ENCODE peak calls at places on chromosome 9, in seven cellular contexts. D is CD8-positive, alpha-beta T cell; I is esophagus squamous epithelium; W is mucosa of descending colon; A is astrocyte of the spinal cord; G is RWPE1; C is ovary. J is an unnamed sample.

GRCh38 chr9:31799953-31800609 is 584.4 kb upstream of the ACO1 start:
- DNase-seq in D (no peak), I (no peak), W (no peak), A (peak; percentile 52), G (peak; percentile 30), C (no peak), J (peak; percentile 76)

GRCh38 chr9:76294301-76294700 is 99.9 kb downstream of the RFK start:
- DNase-seq in D (no peak), I (no peak), W (no peak), A (no peak), G (no peak), C (no peak), J (no peak)

GRCh38 chr9:112366591-112366990 is 13.3 kb upstream of the HSDL2 start:
- DNase-seq in D (no peak), I (no peak), W (no peak), A (no peak), G (no peak), C (no peak), J (no peak)

GRCh38 chr9:129482521-129483466 is 138.1 kb downstream of the C9orf50 start:
- DNase-seq in D (no peak), I (no peak), W (peak; percentile 92), A (peak; percentile 91), G (peak; percentile 93), C (peak; percentile 92), J (peak; percentile 90)

GRCh38 chr9:129576546-129577543 is 44.1 kb downstream of the C9orf50 start:
- DNase-seq in D (no peak), I (no peak), W (no peak), A (peak; percentile 74), G (no peak), C (no peak), J (peak; percentile 56)

GRCh38 chr9:122095010-122095767 is 2.1 kb upstream of the TTLL11 start:
- DNase-seq in D (peak; percentile 22), I (no peak), W (peak; percentile 79), A (peak; percentile 79), G (peak; percentile 42), C (no peak), J (peak; percentile 78)

GRCh38 chr9:112884086-112884485 is 6.6 kb downstream of the SLC46A2 start:
- DNase-seq in D (no peak), I (no peak), W (no peak), A (peak; percentile 36), G (peak; percentile 87), C (no peak), J (no peak)

GRCh38 chr9:120710110-120710981 is 3.9 kb downstream of the MEGF9 start:
- DNase-seq in D (peak; percentile 25), I (no peak), W (peak; percentile 35), A (peak; percentile 59), G (peak; percentile 82), C (no peak), J (peak; percentile 86)

GRCh38 chr9:18268381-18268780 is 205.6 kb upstream of the ADAMTSL1 start:
- DNase-seq in D (no peak), I (no peak), W (no peak), A (peak; percentile 80), G (peak; percentile 24), C (no peak), J (no peak)

GRCh38 chr9:129613520-129614175 is 7.3 kb downstream of the C9orf50 start:
- DNase-seq in D (no peak), I (no peak), W (no peak), A (no peak), G (no peak), C (peak; percentile 21), J (no peak)

GRCh38 chr9:121357011-121357410 is 13.0 kb downstream of the STOM start:
- DNase-seq in D (no peak), I (no peak), W (no peak), A (no peak), G (no peak), C (no peak), J (no peak)

GRCh38 chr9:96232539-96233241 is 69.3 kb downstream of the HSD17B3 start:
- DNase-seq in D (no peak), I (no peak), W (peak; percentile 50), A (peak; percentile 51), G (peak; percentile 82), C (peak; percentile 64), J (peak; percentile 77)

GRCh38 chr9:103821115-103821514 is 273.0 kb upstream of the SMC2 start:
- DNase-seq in D (no peak), I (no peak), W (no peak), A (no peak), G (no peak), C (no peak), J (no peak)

GRCh38 chr9:16343249-16344237 is 526.9 kb downstream of the BNC2 start:
- DNase-seq in D (no peak), I (no peak), W (peak; percentile 8), A (no peak), G (peak; percentile 8), C (peak; percentile 58), J (no peak)

GRCh38 chr9:117415584-117415937 is 704 bp upstream of the ASTN2 start:
- DNase-seq in D (no peak), I (no peak), W (no peak), A (no peak), G (no peak), C (no peak), J (no peak)

GRCh38 chr9:84067851-84068250 is 87.2 kb downstream of the RMI1 start:
- DNase-seq in D (no peak), I (no peak), W (no peak), A (no peak), G (no peak), C (no peak), J (no peak)

GRCh38 chr9:17555362-17556054 is 23.4 kb upstream of the SH3GL2 start:
- DNase-seq in D (no peak), I (no peak), W (no peak), A (no peak), G (no peak), C (no peak), J (no peak)

GRCh38 chr9:98797491-98797890 is 1.1 kb upstream of the ANKS6 start:
- DNase-seq in D (no peak), I (no peak), W (peak; percentile 1), A (no peak), G (no peak), C (no peak), J (no peak)

GRCh38 chr9:100346836-100347235 is 5.9 kb downstream of the TEX10 start:
- DNase-seq in D (no peak), I (no peak), W (no peak), A (no peak), G (no peak), C (no peak), J (no peak)

GRCh38 chr9:69293186-69293585 is 31.8 kb upstream of the ENTREP1 start:
- DNase-seq in D (no peak), I (no peak), W (no peak), A (no peak), G (no peak), C (no peak), J (no peak)

GRCh38 chr9:69292078-69292477 is 32.9 kb upstream of the ENTREP1 start:
- DNase-seq in D (no peak), I (no peak), W (no peak), A (no peak), G (no peak), C (no peak), J (no peak)

GRCh38 chr9:69299316-69299715 is 25.7 kb upstream of the ENTREP1 start:
- DNase-seq in D (no peak), I (no peak), W (no peak), A (no peak), G (no peak), C (no peak), J (no peak)

GRCh38 chr9:69297300-69297980 is 27.6 kb upstream of the ENTREP1 start:
- DNase-seq in D (no peak), I (no peak), W (no peak), A (no peak), G (no peak), C (no peak), J (no peak)

DNA sequence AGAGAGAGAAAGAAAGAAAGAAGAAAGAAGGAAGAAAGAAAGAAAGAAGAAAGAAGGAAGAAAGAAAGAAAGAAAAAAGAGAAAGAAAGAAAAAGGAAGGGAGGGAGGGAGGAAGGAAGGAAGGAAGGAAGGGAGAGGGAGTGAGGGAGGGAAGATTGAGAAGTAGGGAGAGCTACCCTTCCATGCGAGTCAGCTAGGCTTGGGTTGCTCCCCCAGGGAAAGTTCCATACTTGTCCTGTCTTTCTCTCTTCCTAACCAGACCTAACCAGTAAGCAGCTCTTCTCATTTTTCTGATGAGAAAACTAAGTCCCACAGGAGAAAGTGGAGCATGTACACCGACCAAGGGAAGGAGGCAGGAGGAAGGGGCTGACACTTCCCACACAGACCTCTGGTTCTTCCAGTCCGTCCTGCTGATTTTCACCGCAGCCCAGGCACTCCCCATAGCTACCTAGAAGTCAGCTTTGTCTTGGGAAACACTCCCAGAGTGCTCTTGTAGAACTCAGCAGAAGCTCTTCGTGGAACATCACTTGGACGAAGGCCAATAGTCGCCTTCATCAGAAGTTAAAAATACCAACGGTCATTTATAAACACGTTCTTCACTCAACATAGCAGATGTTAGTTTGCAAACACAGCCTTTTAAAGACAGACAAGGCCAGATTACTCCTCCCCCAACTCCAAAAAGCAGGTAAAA is 29.0 kb upstream of the ENTREP1 start:
- DNase-seq in D (no peak), I (no peak), W (peak; percentile 16), A (no peak), G (no peak), C (peak; percentile 39), J (no peak)
- TF ChIP-seq CTCF in D (no peak), I (no peak), W (no peak), A (no peak), G (no peak), C (no peak), J (no peak)

DNA sequence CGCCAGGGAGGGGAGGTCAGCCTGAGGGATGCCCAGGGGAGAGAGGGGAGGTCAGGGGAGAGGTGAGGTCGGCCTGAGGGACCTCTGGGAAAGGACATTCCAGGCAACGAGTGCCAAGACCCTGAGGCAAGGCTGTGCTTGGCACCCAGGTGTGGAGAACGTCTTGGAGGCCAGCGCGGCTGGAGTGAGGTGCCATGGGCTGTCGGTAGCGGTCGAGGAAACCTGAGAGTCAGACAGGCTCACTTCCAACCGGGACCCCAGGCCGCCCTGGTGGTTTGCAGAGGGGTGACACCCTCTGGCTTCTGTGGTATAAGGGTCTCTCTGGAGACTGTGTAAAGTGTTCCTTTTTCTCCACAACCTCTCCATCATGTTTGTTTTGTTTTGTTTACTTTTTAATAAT is 82.9 kb downstream of the CACNA1B start:
- DNase-seq in D (no peak), I (no peak), W (no peak), A (no peak), G (no peak), C (no peak), J (no peak)
- TF ChIP-seq CTCF in D (peak; percentile 3), I (no peak), W (no peak), A (no peak), G (no peak), C (no peak), J (peak; percentile 30)

GRCh38 chr9:24614070-24614469 is 68.4 kb upstream of the IZUMO3 start:
- DNase-seq in D (no peak), I (no peak), W (no peak), A (peak; percentile 4), G (peak; percentile 5), C (no peak), J (no peak)
- TF ChIP-seq CTCF in D (no peak), I (no peak), W (no peak), A (peak; percentile 36), G (no peak), C (no peak), J (no peak)

DNA sequence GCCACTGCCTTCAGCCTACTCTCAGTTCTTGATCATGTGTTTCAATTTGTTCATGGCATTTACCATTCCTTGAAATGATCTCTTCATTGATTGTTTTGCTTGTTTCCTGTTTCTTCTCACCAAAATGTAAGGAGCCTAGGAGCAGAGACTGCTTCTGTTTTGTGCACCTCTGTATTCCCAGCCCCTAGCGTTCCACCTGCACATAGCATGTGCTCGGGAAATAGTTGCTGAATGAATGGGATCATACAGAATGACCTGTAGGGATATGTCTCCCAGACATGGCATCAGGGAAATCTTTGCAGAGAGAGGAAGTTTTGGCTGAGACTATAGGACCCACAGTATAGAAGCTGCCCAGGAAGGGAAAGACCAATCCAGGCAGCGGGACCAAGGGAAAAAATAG is 6.2 kb upstream of the CERCAM start:
- DNase-seq in D (no peak), I (no peak), W (no peak), A (no peak), G (no peak), C (no peak), J (no peak)
- TF ChIP-seq CTCF in D (no peak), I (peak; percentile 32), W (no peak), A (peak; percentile 9), G (peak; percentile 19), C (no peak), J (no peak)